ENCODE peak calls at places on chromosomes 2 and 18, in nine cellular contexts. U, D, C, J, F, N, V, S and T are unnamed samples.

GRCh38 chr2:156896294-156896693 is 361.2 kb upstream of the GALNT5 start:
- DNase-seq in D (no peak), S (peak; percentile 43), F (no peak), C (no peak), N (no peak), U (no peak), J (no peak), V (no peak), T (no peak)

GRCh38 chr2:96123936-96124335 is 7.6 kb upstream of the ADRA2B start:
- DNase-seq in D (no peak), C (no peak), N (no peak), F (no peak), V (no peak), J (no peak), U (no peak), S (no peak), T (peak; percentile 24)

GRCh38 chr18:73352546-73352945 is 484.8 kb upstream of the NETO1 start:
- DNase-seq in F (no peak), D (no peak), S (no peak), C (no peak), N (no peak), U (no peak), V (no peak), J (no peak), T (peak; percentile 54)

GRCh38 chr18:65439184-65439583 is 311.6 kb upstream of the CDH7 start:
- DNase-seq in N (no peak), J (no peak), V (no peak), S (no peak), U (no peak), D (no peak), F (no peak), C (no peak), T (no peak)

GRCh38 chr2:143611336-143611735 is 482.1 kb downstream of the ARHGAP15 start:
- DNase-seq in C (no peak), V (no peak), F (no peak), S (no peak), U (no peak), J (no peak), D (no peak), N (no peak), T (no peak)

GRCh38 chr2:10901160-10901559 is 10.6 kb upstream of the KCNF1 start:
- DNase-seq in N (no peak), D (no peak), F (no peak), J (no peak), C (no peak), V (peak; percentile 75), S (no peak), U (peak; percentile 74), T (no peak)

GRCh38 chr2:130834091-130834922 is 2.4 kb upstream of the ARHGEF4 start:
- DNase-seq in J (no peak), N (no peak), S (no peak), D (no peak), F (no peak), V (no peak), U (no peak), C (no peak), T (no peak)

GRCh38 chr2:46915281-46915810 is at the start of gene MCFD2:
- DNase-seq in N (peak; percentile 58), F (no peak), S (no peak), U (peak; percentile 31), J (peak; percentile 66), C (peak; percentile 40), D (peak; percentile 26), V (peak; percentile 24), T (no peak)

GRCh38 chr2:11833601-11834000 is 87.2 kb downstream of the LPIN1 start:
- DNase-seq in J (no peak), F (peak; percentile 76), D (no peak), U (peak; percentile 48), S (no peak), N (peak; percentile 4), V (no peak), C (no peak), T (no peak)

GRCh38 chr2:20880221-20880771 is 57.4 kb upstream of the LDAH start:
- DNase-seq in V (no peak), N (no peak), F (no peak), C (no peak), J (no peak), D (no peak), U (no peak), S (no peak), T (no peak)

GRCh38 chr2:125593036-125593435 is 1062.9 kb upstream of the GYPC start:
- DNase-seq in F (no peak), U (no peak), S (no peak), J (no peak), N (no peak), V (no peak), D (no peak), C (no peak), T (no peak)

GRCh38 chr2:127576433-127577207 is 41.1 kb downstream of the MYO7B start:
- DNase-seq in D (peak; percentile 13), N (peak; percentile 81), U (peak; percentile 83), F (peak; percentile 56), J (peak; percentile 83), S (peak; percentile 14), C (peak; percentile 27), V (no peak), T (peak; percentile 95)

GRCh38 chr2:241724259-241724974 is 10.0 kb upstream of the D2HGDH start:
- DNase-seq in D (no peak), N (no peak), J (no peak), F (no peak), V (no peak), C (no peak), U (no peak), S (no peak), T (no peak)

GRCh38 chr2:37670378-37671012 is 947 bp downstream of the CDC42EP3 start:
- DNase-seq in N (no peak), F (no peak), J (no peak), V (no peak), S (no peak), D (no peak), U (no peak), C (no peak), T (peak; percentile 65)

GRCh38 chr18:63617049-63617995 is 26.7 kb downstream of the SERPINB4 start:
- DNase-seq in V (no peak), J (no peak), S (no peak), F (no peak), C (no peak), D (no peak), U (no peak), N (no peak), T (no peak)

DNA sequence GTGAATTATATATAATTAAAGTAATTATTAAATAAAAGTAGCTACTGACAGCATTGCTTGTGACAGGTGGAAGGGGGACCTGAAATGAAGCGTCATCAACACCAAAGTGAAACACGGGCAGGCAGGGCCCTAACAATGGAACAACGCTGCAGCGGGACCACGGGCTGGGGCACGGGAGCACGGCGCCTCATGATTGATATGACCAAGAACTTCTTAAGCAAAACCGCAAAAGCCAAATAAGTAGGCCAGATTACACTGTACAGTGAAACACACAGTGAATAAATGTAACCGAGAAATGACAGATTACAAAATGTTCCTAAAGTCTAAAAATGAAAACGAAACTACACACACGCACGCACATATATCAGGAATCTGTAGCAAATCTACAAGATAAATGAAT is 81.4 kb downstream of the SNTG2 start:
- DNase-seq in F (no peak), S (no peak), C (no peak), J (no peak), N (no peak), D (no peak), V (peak; percentile 2), U (peak; percentile 22), T (no peak)
- H3K4me3 ChIP-seq in F (no peak overlapping the region), S (peak overlapping the region; percentile 36), C (no peak overlapping the region), J (no peak overlapping the region), N (no peak overlapping the region), D (no peak overlapping the region), V (no peak overlapping the region), U (peak overlapping the region; percentile 43), T (no peak overlapping the region)

GRCh38 chr2:34102359-34102758 is 503.3 kb upstream of the FAM98A start:
- DNase-seq in J (no peak), S (no peak), F (no peak), N (no peak), V (no peak), C (no peak), U (no peak), D (no peak), T (no peak)

GRCh38 chr2:34104601-34105000 is 505.5 kb upstream of the FAM98A start:
- DNase-seq in C (no peak), F (no peak), V (no peak), U (peak; percentile 41), J (no peak), N (no peak), D (no peak), S (no peak), T (no peak)

GRCh38 chr2:34103437-34103836 is 504.3 kb upstream of the FAM98A start:
- DNase-seq in S (no peak), F (no peak), D (no peak), N (no peak), U (no peak), C (no peak), J (no peak), V (no peak), T (no peak)

GRCh38 chr2:34107811-34108210 is 508.7 kb upstream of the FAM98A start:
- DNase-seq in D (no peak), N (no peak), F (no peak), C (no peak), U (no peak), V (no peak), S (no peak), J (no peak), T (no peak)

GRCh38 chr2:34105015-34105767 is 506.1 kb upstream of the FAM98A start:
- DNase-seq in V (no peak), U (no peak), C (no peak), D (no peak), F (peak; percentile 14), J (no peak), N (no peak), S (no peak), T (no peak)
- H3K4me3 ChIP-seq in V (no peak overlapping the region), U (peak overlapping the region; percentile 0), C (no peak overlapping the region), D (no peak overlapping the region), F (no peak overlapping the region), J (no peak overlapping the region), N (no peak overlapping the region), S (no peak overlapping the region), T (no peak overlapping the region)

DNA sequence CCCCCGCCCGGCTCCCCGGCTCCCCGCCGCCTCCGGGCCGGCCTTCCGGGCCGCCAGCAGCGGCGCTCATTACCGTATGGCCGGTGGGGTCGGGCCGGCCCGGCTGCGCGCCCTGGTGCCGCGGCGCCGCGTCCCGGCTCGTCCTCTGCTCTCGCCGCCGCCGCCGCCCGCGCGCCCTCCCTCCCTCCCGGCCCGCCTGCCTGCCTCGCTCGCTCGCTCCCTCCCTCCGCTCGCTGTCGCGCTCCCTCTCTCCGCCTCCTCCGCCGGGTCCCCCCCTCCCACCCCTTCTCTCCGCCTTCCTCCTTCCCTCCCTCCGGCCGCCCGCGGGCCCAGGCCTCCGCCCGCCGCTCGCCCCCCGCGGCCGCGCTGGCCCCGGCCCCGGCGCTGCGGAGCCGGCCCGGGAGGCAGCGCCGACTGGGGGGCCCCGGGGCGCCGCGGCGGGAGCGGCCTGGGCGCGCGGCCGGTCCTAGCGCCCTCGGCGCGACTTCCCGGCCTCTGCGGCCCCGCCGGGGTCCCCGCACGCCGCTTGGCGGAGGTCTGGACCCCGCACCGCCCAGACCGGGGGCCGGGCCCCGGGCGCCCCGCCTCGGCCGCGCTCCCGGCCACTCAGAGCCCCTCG is at the start of gene DNMT3A:
- DNase-seq in D (peak; percentile 84), J (peak; percentile 84), U (peak; percentile 73), N (peak; percentile 83), S (peak; percentile 59), F (no peak), C (no peak), V (peak; percentile 52), T (peak; percentile 92)
- H3K4me3 ChIP-seq in D (peak within 1 kb of the TSS; percentile 83), J (peak within 1 kb of the TSS; percentile 84), U (peak within 1 kb of the TSS; percentile 54), N (peak within 1 kb of the TSS; percentile 84), S (peak within 1 kb of the TSS; percentile 56), F (peak within 1 kb of the TSS; percentile 75), C (peak within 1 kb of the TSS; percentile 66), V (peak within 1 kb of the TSS; percentile 77), T (peak within 1 kb of the TSS; percentile 98)

GRCh38 chr2:101282980-101283379 is 25.5 kb downstream of the RNF149 start:
- DNase-seq in V (no peak), S (no peak), U (no peak), C (no peak), N (no peak), J (no peak), D (no peak), F (no peak), T (no peak)
- H3K4me3 ChIP-seq in V (no peak overlapping the region), S (no peak overlapping the region), U (no peak overlapping the region), C (no peak overlapping the region), N (no peak overlapping the region), J (no peak overlapping the region), D (no peak overlapping the region), F (no peak overlapping the region), T (no peak overlapping the region)